ENCODE peak calls at places on chromosome 9, in eight cellular contexts. One of them, this sample, is unnamed.

GRCh38 chr9:38641985-38642864 is 21.8 kb upstream of the ANKRD18A start:
- DNase-seq in endodermal cell: peak
- DNase-seq in HL-60: peak
- DNase-seq in GM23338: peak
- DNase-seq in MM.1S: peak
- DNase-seq in left ventricle myocardium inferior: no peak
- DNase-seq in heart right ventricle: no peak
- DNase-seq in spleen: no peak
- DNase-seq in this sample: peak

GRCh38 chr9:99305820-99306811 is 84.0 kb downstream of the SEC61B start:
- DNase-seq in endodermal cell: peak
- DNase-seq in HL-60: no peak
- DNase-seq in GM23338: no peak
- DNase-seq in MM.1S: no peak
- DNase-seq in left ventricle myocardium inferior: no peak
- DNase-seq in heart right ventricle: no peak
- DNase-seq in spleen: no peak
- DNase-seq in this sample: no peak

GRCh38 chr9:259405-260404 is 45.0 kb downstream of the DOCK8 start:
- DNase-seq in endodermal cell: peak
- DNase-seq in HL-60: no peak
- DNase-seq in GM23338: no peak
- DNase-seq in MM.1S: no peak
- DNase-seq in left ventricle myocardium inferior: no peak
- DNase-seq in heart right ventricle: no peak
- DNase-seq in spleen: no peak
- DNase-seq in this sample: no peak

GRCh38 chr9:35844628-35845301 is 15.7 kb downstream of the TMEM8B start:
- DNase-seq in endodermal cell: no peak
- DNase-seq in HL-60: peak
- DNase-seq in GM23338: peak
- DNase-seq in MM.1S: peak
- DNase-seq in left ventricle myocardium inferior: no peak
- DNase-seq in heart right ventricle: peak
- DNase-seq in spleen: no peak
- DNase-seq in this sample: no peak

GRCh38 chr9:77420641-77421040 is 227.5 kb downstream of the GNA14 start:
- DNase-seq in endodermal cell: no peak
- DNase-seq in HL-60: no peak
- DNase-seq in GM23338: no peak
- DNase-seq in MM.1S: no peak
- DNase-seq in left ventricle myocardium inferior: no peak
- DNase-seq in heart right ventricle: no peak
- DNase-seq in spleen: no peak
- DNase-seq in this sample: no peak

GRCh38 chr9:91809581-91810285 is 140.3 kb downstream of the ROR2 start:
- DNase-seq in endodermal cell: peak
- DNase-seq in HL-60: no peak
- DNase-seq in GM23338: no peak
- DNase-seq in MM.1S: no peak
- DNase-seq in left ventricle myocardium inferior: no peak
- DNase-seq in heart right ventricle: no peak
- DNase-seq in spleen: no peak
- DNase-seq in this sample: no peak

GRCh38 chr9:95005276-95006141 is 279.0 kb downstream of the AOPEP start:
- DNase-seq in endodermal cell: no peak
- DNase-seq in HL-60: no peak
- DNase-seq in GM23338: peak
- DNase-seq in MM.1S: no peak
- DNase-seq in left ventricle myocardium inferior: no peak
- DNase-seq in heart right ventricle: no peak
- DNase-seq in spleen: no peak
- DNase-seq in this sample: peak

GRCh38 chr9:102714184-102714583 is 280.9 kb upstream of the CYLC2 start:
- DNase-seq in endodermal cell: no peak
- DNase-seq in HL-60: no peak
- DNase-seq in GM23338: no peak
- DNase-seq in MM.1S: no peak
- DNase-seq in left ventricle myocardium inferior: no peak
- DNase-seq in heart right ventricle: no peak
- DNase-seq in spleen: no peak
- DNase-seq in this sample: no peak

GRCh38 chr9:15622596-15622995 is 69.8 kb downstream of the CCDC171 start:
- DNase-seq in endodermal cell: no peak
- DNase-seq in HL-60: no peak
- DNase-seq in GM23338: peak
- DNase-seq in MM.1S: peak
- DNase-seq in left ventricle myocardium inferior: no peak
- DNase-seq in heart right ventricle: no peak
- DNase-seq in spleen: no peak
- DNase-seq in this sample: no peak

GRCh38 chr9:94150279-94150828 is 66.1 kb downstream of the PTPDC1 start:
- DNase-seq in endodermal cell: no peak
- DNase-seq in HL-60: no peak
- DNase-seq in GM23338: no peak
- DNase-seq in MM.1S: no peak
- DNase-seq in left ventricle myocardium inferior: no peak
- DNase-seq in heart right ventricle: no peak
- DNase-seq in spleen: no peak
- DNase-seq in this sample: no peak

GRCh38 chr9:72948906-72949582 is 3.8 kb downstream of the ALDH1A1 start:
- DNase-seq in endodermal cell: no peak
- DNase-seq in HL-60: no peak
- DNase-seq in GM23338: no peak
- DNase-seq in MM.1S: no peak
- DNase-seq in left ventricle myocardium inferior: no peak
- DNase-seq in heart right ventricle: no peak
- DNase-seq in spleen: no peak
- DNase-seq in this sample: no peak

GRCh38 chr9:123997665-123998277 is 13.8 kb upstream of the LHX2 start:
- DNase-seq in endodermal cell: peak
- DNase-seq in HL-60: peak
- DNase-seq in GM23338: peak
- DNase-seq in MM.1S: peak
- DNase-seq in left ventricle myocardium inferior: peak
- DNase-seq in heart right ventricle: peak
- DNase-seq in spleen: peak
- DNase-seq in this sample: peak

GRCh38 chr9:128933731-128934130 is 12.9 kb downstream of the PHYHD1 start:
- DNase-seq in endodermal cell: no peak
- DNase-seq in HL-60: no peak
- DNase-seq in GM23338: no peak
- DNase-seq in MM.1S: no peak
- DNase-seq in left ventricle myocardium inferior: peak
- DNase-seq in heart right ventricle: no peak
- DNase-seq in spleen: peak
- DNase-seq in this sample: no peak

GRCh38 chr9:35406183-35406959 is 83.5 kb upstream of the RUSC2 start:
- DNase-seq in endodermal cell: peak
- DNase-seq in HL-60: no peak
- DNase-seq in GM23338: peak
- DNase-seq in MM.1S: no peak
- DNase-seq in left ventricle myocardium inferior: no peak
- DNase-seq in heart right ventricle: no peak
- DNase-seq in spleen: no peak
- DNase-seq in this sample: no peak

GRCh38 chr9:994005-994404 is 17.6 kb downstream of the DMRT3 start:
- DNase-seq in endodermal cell: no peak
- DNase-seq in HL-60: no peak
- DNase-seq in GM23338: no peak
- DNase-seq in MM.1S: peak
- DNase-seq in left ventricle myocardium inferior: no peak
- DNase-seq in heart right ventricle: no peak
- DNase-seq in spleen: no peak
- DNase-seq in this sample: no peak

GRCh38 chr9:72635197-72635596 is 113.8 kb downstream of the TMC1 start:
- DNase-seq in endodermal cell: peak
- DNase-seq in HL-60: no peak
- DNase-seq in GM23338: peak
- DNase-seq in MM.1S: peak
- DNase-seq in left ventricle myocardium inferior: no peak
- DNase-seq in heart right ventricle: no peak
- DNase-seq in spleen: no peak
- DNase-seq in this sample: no peak

GRCh38 chr9:86407022-86407421 is 52.8 kb upstream of the TUT7 start:
- DNase-seq in endodermal cell: peak
- DNase-seq in HL-60: no peak
- DNase-seq in GM23338: no peak
- DNase-seq in MM.1S: peak
- DNase-seq in left ventricle myocardium inferior: no peak
- DNase-seq in heart right ventricle: no peak
- DNase-seq in spleen: no peak
- DNase-seq in this sample: no peak

GRCh38 chr9:35864695-35865255 is 5.4 kb downstream of the OR13J1 start:
- DNase-seq in endodermal cell: no peak
- DNase-seq in HL-60: no peak
- DNase-seq in GM23338: no peak
- DNase-seq in MM.1S: no peak
- DNase-seq in left ventricle myocardium inferior: no peak
- DNase-seq in heart right ventricle: no peak
- DNase-seq in spleen: no peak
- DNase-seq in this sample: no peak

GRCh38 chr9:84554069-84554659 is 115.4 kb upstream of the NTRK2 start:
- DNase-seq in endodermal cell: peak
- DNase-seq in HL-60: no peak
- DNase-seq in GM23338: peak
- DNase-seq in MM.1S: no peak
- DNase-seq in left ventricle myocardium inferior: no peak
- DNase-seq in heart right ventricle: no peak
- DNase-seq in spleen: no peak
- DNase-seq in this sample: no peak

GRCh38 chr9:2158111-2158610 is 143.0 kb downstream of the SMARCA2 start:
- DNase-seq in endodermal cell: peak
- DNase-seq in HL-60: peak
- DNase-seq in GM23338: peak
- DNase-seq in MM.1S: peak
- DNase-seq in left ventricle myocardium inferior: peak
- DNase-seq in heart right ventricle: peak
- DNase-seq in spleen: peak
- DNase-seq in this sample: no peak

GRCh38 chr9:81686614-81687520 is 2.5 kb downstream of the TLE1 start:
- DNase-seq in endodermal cell: peak
- DNase-seq in HL-60: peak
- DNase-seq in GM23338: peak
- DNase-seq in MM.1S: peak
- DNase-seq in left ventricle myocardium inferior: peak
- DNase-seq in heart right ventricle: peak
- DNase-seq in spleen: peak
- DNase-seq in this sample: peak

GRCh38 chr9:79672891-79673290 is 101.1 kb downstream of the TLE4 start:
- DNase-seq in endodermal cell: no peak
- DNase-seq in HL-60: no peak
- DNase-seq in GM23338: no peak
- DNase-seq in MM.1S: no peak
- DNase-seq in left ventricle myocardium inferior: no peak
- DNase-seq in heart right ventricle: no peak
- DNase-seq in spleen: no peak
- DNase-seq in this sample: no peak

GRCh38 chr9:83330207-83331196 is 207.7 kb downstream of the FRMD3 start:
- DNase-seq in endodermal cell: no peak
- DNase-seq in HL-60: no peak
- DNase-seq in GM23338: peak
- DNase-seq in MM.1S: no peak
- DNase-seq in left ventricle myocardium inferior: no peak
- DNase-seq in heart right ventricle: no peak
- DNase-seq in spleen: no peak
- DNase-seq in this sample: no peak
- TF ChIP-seq CTCF in endodermal cell: peak
- TF ChIP-seq CTCF in HL-60: no peak
- TF ChIP-seq CTCF in GM23338: no peak
- TF ChIP-seq CTCF in MM.1S: no peak
- TF ChIP-seq CTCF in left ventricle myocardium inferior: no peak
- TF ChIP-seq CTCF in heart right ventricle: no peak
- TF ChIP-seq CTCF in spleen: no peak
- TF ChIP-seq CTCF in this sample: no peak

GRCh38 chr9:136326777-136327312 is 494 bp upstream of the GPSM1 start:
- DNase-seq in endodermal cell: no peak
- DNase-seq in HL-60: no peak
- DNase-seq in GM23338: no peak
- DNase-seq in MM.1S: no peak
- DNase-seq in left ventricle myocardium inferior: no peak
- DNase-seq in heart right ventricle: no peak
- DNase-seq in spleen: no peak
- DNase-seq in this sample: no peak
- H3K27ac ChIP-seq in endodermal cell: peak
- H3K27ac ChIP-seq in HL-60: no peak
- H3K27ac ChIP-seq in GM23338: peak
- H3K27ac ChIP-seq in MM.1S: no peak
- H3K27ac ChIP-seq in left ventricle myocardium inferior: peak
- H3K27ac ChIP-seq in heart right ventricle: peak
- H3K27ac ChIP-seq in spleen: no peak
- H3K27ac ChIP-seq in this sample: peak

DNA sequence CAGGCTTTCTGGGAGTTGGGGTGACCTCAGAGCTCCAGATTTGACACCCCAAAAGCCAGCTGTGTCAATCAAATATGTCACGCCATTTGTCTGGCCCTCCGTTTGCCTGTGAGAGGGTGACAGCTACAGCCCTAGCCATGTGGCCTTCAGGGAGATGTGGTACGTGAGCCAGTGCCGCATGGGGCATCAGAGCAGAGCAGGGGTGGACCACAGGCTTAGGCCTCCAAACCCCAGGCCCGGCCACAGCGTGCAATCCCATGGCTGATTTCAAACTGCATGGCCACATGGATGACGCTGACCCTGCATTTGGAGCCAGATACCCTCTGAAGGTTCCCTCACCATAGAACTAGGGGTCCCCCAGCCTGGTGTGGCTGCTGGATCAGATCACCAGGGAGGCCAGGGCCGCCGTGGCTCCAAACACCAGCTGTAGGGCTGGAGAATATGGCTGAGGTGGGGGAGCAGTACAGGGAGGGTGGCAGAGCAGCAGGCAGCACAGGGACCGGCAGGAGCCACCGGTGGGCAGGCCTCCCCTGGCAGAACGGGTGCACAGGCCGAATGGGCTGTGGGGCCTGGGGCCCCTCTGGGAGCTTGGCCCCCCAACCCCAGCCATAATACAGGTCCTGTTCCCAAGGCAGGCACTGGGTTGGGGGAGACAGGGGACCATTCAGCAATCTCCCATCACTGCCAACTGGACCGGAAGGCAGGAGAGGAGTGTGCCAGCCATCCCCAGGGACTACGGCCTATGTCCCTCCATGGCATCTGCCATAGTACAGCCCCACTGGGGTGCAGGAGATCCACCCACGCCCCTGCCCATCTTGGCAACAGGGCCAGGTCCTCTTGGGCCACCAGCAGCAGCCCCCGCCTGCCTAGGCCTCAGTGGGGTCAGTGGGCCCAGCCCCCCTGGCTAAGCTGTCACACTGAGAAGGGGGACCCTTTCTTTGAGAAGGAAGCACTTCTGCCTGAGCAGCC is 1.5 kb downstream of the SAPCD2 start:
- DNase-seq in endodermal cell: no peak
- DNase-seq in HL-60: no peak
- DNase-seq in GM23338: no peak
- DNase-seq in MM.1S: no peak
- DNase-seq in left ventricle myocardium inferior: no peak
- DNase-seq in heart right ventricle: no peak
- DNase-seq in spleen: peak
- DNase-seq in this sample: no peak
- TF ChIP-seq CTCF in endodermal cell: no peak
- TF ChIP-seq CTCF in HL-60: no peak
- TF ChIP-seq CTCF in GM23338: no peak
- TF ChIP-seq CTCF in MM.1S: no peak
- TF ChIP-seq CTCF in left ventricle myocardium inferior: no peak
- TF ChIP-seq CTCF in heart right ventricle: no peak
- TF ChIP-seq CTCF in spleen: no peak
- TF ChIP-seq CTCF in this sample: no peak

GRCh38 chr9:119020730-119021333 is 348.4 kb downstream of the BRINP1 start:
- DNase-seq in endodermal cell: no peak
- DNase-seq in HL-60: no peak
- DNase-seq in GM23338: peak
- DNase-seq in MM.1S: no peak
- DNase-seq in left ventricle myocardium inferior: no peak
- DNase-seq in heart right ventricle: no peak
- DNase-seq in spleen: no peak
- DNase-seq in this sample: no peak
- H3K27ac ChIP-seq in endodermal cell: no peak
- H3K27ac ChIP-seq in HL-60: no peak
- H3K27ac ChIP-seq in GM23338: no peak
- H3K27ac ChIP-seq in MM.1S: no peak
- H3K27ac ChIP-seq in left ventricle myocardium inferior: no peak
- H3K27ac ChIP-seq in heart right ventricle: no peak
- H3K27ac ChIP-seq in spleen: no peak
- H3K27ac ChIP-seq in this sample: no peak

This sample was measured in WERI-Rb-1.